ENCODE peak calls at places on chromosomes 16 and 17, in four cellular contexts. One of them, this sample, is unnamed.

GRCh38 chr16:49939495-49939894 is 83.6 kb upstream of the ZNF423 start:
- DNase-seq in NCI-H510A: no peak
- DNase-seq in NCI-H460: no peak
- DNase-seq in activated effector memory CD4-positive, alpha-beta T cell treated with Interleukin-2 at 50 U/mL for 16 hours: no peak
- DNase-seq in this sample: no peak

GRCh38 chr16:75109732-75110243 is 6.8 kb downstream of the LDHD start:
- DNase-seq in NCI-H510A: peak; percentile 32
- DNase-seq in NCI-H460: no peak
- DNase-seq in activated effector memory CD4-positive, alpha-beta T cell treated with Interleukin-2 at 50 U/mL for 16 hours: no peak
- DNase-seq in this sample: no peak

GRCh38 chr17:38809828-38810227 is 10.5 kb upstream of the PIP4K2B start:
- DNase-seq in NCI-H510A: no peak
- DNase-seq in NCI-H460: no peak
- DNase-seq in activated effector memory CD4-positive, alpha-beta T cell treated with Interleukin-2 at 50 U/mL for 16 hours: no peak
- DNase-seq in this sample: no peak

GRCh38 chr16:20906225-20906870 is 5.8 kb downstream of the LYRM1 start:
- DNase-seq in NCI-H510A: no peak
- DNase-seq in NCI-H460: no peak
- DNase-seq in activated effector memory CD4-positive, alpha-beta T cell treated with Interleukin-2 at 50 U/mL for 16 hours: no peak
- DNase-seq in this sample: peak; percentile 22

GRCh38 chr17:45907720-45908395 is 13.5 kb downstream of the MAPT start:
- DNase-seq in NCI-H510A: no peak
- DNase-seq in NCI-H460: no peak
- DNase-seq in activated effector memory CD4-positive, alpha-beta T cell treated with Interleukin-2 at 50 U/mL for 16 hours: no peak
- DNase-seq in this sample: no peak

GRCh38 chr17:16477255-16477654 is 14.7 kb downstream of the LRRC75A start:
- DNase-seq in NCI-H510A: no peak
- DNase-seq in NCI-H460: no peak
- DNase-seq in activated effector memory CD4-positive, alpha-beta T cell treated with Interleukin-2 at 50 U/mL for 16 hours: no peak
- DNase-seq in this sample: peak; percentile 47

GRCh38 chr17:4045477-4045876 is 81.2 kb upstream of the ATP2A3 start:
- DNase-seq in NCI-H510A: no peak
- DNase-seq in NCI-H460: no peak
- DNase-seq in activated effector memory CD4-positive, alpha-beta T cell treated with Interleukin-2 at 50 U/mL for 16 hours: no peak
- DNase-seq in this sample: no peak

GRCh38 chr16:75265911-75266701 is 14.7 kb upstream of the BCAR1 start:
- DNase-seq in NCI-H510A: no peak
- DNase-seq in NCI-H460: peak; percentile 58
- DNase-seq in activated effector memory CD4-positive, alpha-beta T cell treated with Interleukin-2 at 50 U/mL for 16 hours: no peak
- DNase-seq in this sample: peak; percentile 39

GRCh38 chr16:30526137-30526822 is at the start of gene ZNF768:
- DNase-seq in NCI-H510A: peak; percentile 76
- DNase-seq in NCI-H460: peak; percentile 37
- DNase-seq in activated effector memory CD4-positive, alpha-beta T cell treated with Interleukin-2 at 50 U/mL for 16 hours: no peak
- DNase-seq in this sample: no peak